ENCODE peak calls at places on chromosomes 7 and 10, in ten cellular contexts. U is PC-3, P is Karpas-422, V is kidney, G is GM23248, F is IMR-90, E is colonic mucosa, R is fibroblast of lung, Y is astrocyte, Q is MM.1S. M is an unnamed sample. For H3K9me3, the result is how much of the 10 kb centered on the place peaks cover.

GRCh38 chr10:126166797-126167196 is 221.5 kb downstream of the ADAM12 start:
- DNase-seq in U (no peak), P (no peak), V (no peak), G (no peak), F (no peak), E (no peak), R (no peak), Y (no peak), Q (no peak), M (no peak)

GRCh38 chr7:158460665-158461064 is 127.0 kb downstream of the PTPRN2 start:
- DNase-seq in U (no peak), P (no peak), V (no peak), G (no peak), F (no peak), E (no peak), R (no peak), Y (no peak), Q (no peak), M (no peak)

GRCh38 chr10:75035975-75036708 is 75.3 kb upstream of the SAMD8 start:
- DNase-seq in U (peak), P (peak), V (no peak), G (peak), F (peak), E (no peak), R (peak), Y (peak), Q (no peak), M (peak)

GRCh38 chr10:103397191-103397825 is 882 bp downstream of the PDCD11 start:
- DNase-seq in U (no peak), P (peak), V (no peak), G (peak), F (no peak), E (no peak), R (no peak), Y (no peak), Q (no peak), M (peak)

GRCh38 chr7:110386914-110387313 is 704.0 kb upstream of the LRRN3 start:
- DNase-seq in U (peak), P (no peak), V (no peak), G (peak), F (peak), E (no peak), R (peak), Y (peak), Q (no peak), M (peak)

GRCh38 chr7:92880212-92881090 is 44.1 kb upstream of the CDK6 start:
- DNase-seq in U (peak), P (peak), V (peak), G (no peak), F (no peak), E (peak), R (peak), Y (no peak), Q (peak), M (peak)

GRCh38 chr7:137454169-137455166 is 110.9 kb upstream of the PTN start:
- DNase-seq in U (peak), P (peak), V (no peak), G (peak), F (peak), E (peak), R (peak), Y (peak), Q (peak), M (peak)

GRCh38 chr7:33882040-33882800 is 23.1 kb upstream of the BMPER start:
- DNase-seq in U (no peak), P (no peak), V (no peak), G (peak), F (no peak), E (peak), R (peak), Y (peak), Q (no peak), M (no peak)

GRCh38 chr10:79898597-79899325 is 50.1 kb downstream of the SFTPD start:
- DNase-seq in U (no peak), P (no peak), V (no peak), G (peak), F (no peak), E (no peak), R (no peak), Y (no peak), Q (no peak), M (peak)

GRCh38 chr10:33422779-33423520 is 88.5 kb upstream of the NRP1 start:
- DNase-seq in U (no peak), P (no peak), V (no peak), G (peak), F (no peak), E (no peak), R (peak), Y (no peak), Q (no peak), M (no peak)

GRCh38 chr10:42488416-42488815 is 150.0 kb downstream of the ZNF33B start:
- DNase-seq in U (no peak), P (no peak), V (no peak), G (peak), F (peak), E (no peak), R (peak), Y (no peak), Q (no peak), M (peak)

GRCh38 chr10:31359979-31360378 is 41.0 kb downstream of the ZEB1 start:
- DNase-seq in U (peak), P (no peak), V (no peak), G (peak), F (no peak), E (no peak), R (peak), Y (peak), Q (no peak), M (peak)

GRCh38 chr7:1050956-1051690 is 6.8 kb downstream of the GPR146 start:
- DNase-seq in U (no peak), P (no peak), V (peak), G (no peak), F (no peak), E (no peak), R (no peak), Y (no peak), Q (no peak), M (no peak)

GRCh38 chr10:119595715-119596515 is 849 bp downstream of the TIAL1 start:
- DNase-seq in U (no peak), P (peak), V (peak), G (peak), F (peak), E (peak), R (peak), Y (peak), Q (peak), M (peak)

GRCh38 chr10:104037261-104037951 is 48.3 kb downstream of the COL17A1 start:
- DNase-seq in U (no peak), P (no peak), V (no peak), G (no peak), F (no peak), E (no peak), R (no peak), Y (no peak), Q (no peak), M (no peak)

GRCh38 chr7:135771961-135772638 is 23.5 kb upstream of the FAM180A start:
- DNase-seq in U (peak), P (no peak), V (no peak), G (peak), F (peak), E (no peak), R (peak), Y (peak), Q (no peak), M (peak)

GRCh38 chr7:46215987-46216567 is 295.0 kb upstream of the IGFBP3 start:
- DNase-seq in U (no peak), P (no peak), V (no peak), G (no peak), F (no peak), E (no peak), R (no peak), Y (no peak), Q (no peak), M (no peak)

GRCh38 chr7:31373337-31374289 is 33.1 kb upstream of the NEUROD6 start:
- DNase-seq in U (peak), P (peak), V (no peak), G (peak), F (peak), E (peak), R (peak), Y (peak), Q (peak), M (peak)

GRCh38 chr7:28069788-28070187 is 110.8 kb downstream of the JAZF1 start:
- DNase-seq in U (no peak), P (no peak), V (no peak), G (peak), F (peak), E (peak), R (peak), Y (peak), Q (no peak), M (peak)

GRCh38 chr10:117933036-117933435 is 113.7 kb downstream of the RAB11FIP2 start:
- DNase-seq in U (peak), P (no peak), V (no peak), G (peak), F (peak), E (no peak), R (no peak), Y (no peak), Q (no peak), M (no peak)

GRCh38 chr7:69110450-69111050 is 487.7 kb upstream of the AUTS2 start:
- DNase-seq in U (no peak), P (no peak), V (no peak), G (no peak), F (no peak), E (no peak), R (no peak), Y (no peak), Q (no peak), M (no peak)

GRCh38 chr7:149209518-149210269 is 14.3 kb downstream of the ZNF282 start:
- DNase-seq in U (peak), P (peak), V (peak), G (peak), F (peak), E (peak), R (peak), Y (peak), Q (peak), M (peak)

GRCh38 chr10:71214641-71215160 is 2.3 kb downstream of the UNC5B start:
- DNase-seq in U (no peak), P (no peak), V (no peak), G (no peak), F (no peak), E (no peak), R (no peak), Y (no peak), Q (no peak), M (no peak)

GRCh38 chr7:30478349-30479228 is at the start of gene NOD1:
- DNase-seq in U (peak), P (peak), V (peak), G (peak), F (peak), E (peak), R (peak), Y (peak), Q (peak), M (peak)

GRCh38 chr10:287814-288213 is 152.6 kb downstream of the ZMYND11 start:
- DNase-seq in U (peak), P (no peak), V (no peak), G (peak), F (no peak), E (no peak), R (no peak), Y (no peak), Q (no peak), M (peak)

GRCh38 chr7:92051655-92052054 is 82.6 kb downstream of the CYP51A1 start:
- DNase-seq in U (no peak), P (no peak), V (no peak), G (no peak), F (no peak), E (no peak), R (no peak), Y (no peak), Q (no peak), M (no peak)

GRCh38 chr10:43689618-43689954 is 40.9 kb upstream of the ZNF32 start:
- DNase-seq in U (peak), P (no peak), V (peak), G (peak), F (no peak), E (peak), R (peak), Y (peak), Q (no peak), M (no peak)

GRCh38 chr7:37770813-37771212 is 77.6 kb upstream of the NME8 start:
- DNase-seq in U (no peak), P (no peak), V (no peak), G (no peak), F (no peak), E (no peak), R (no peak), Y (no peak), Q (no peak), M (no peak)

GRCh38 chr10:91287912-91288311 is 67.4 kb downstream of the PCGF5 start:
- DNase-seq in U (no peak), P (no peak), V (no peak), G (no peak), F (no peak), E (no peak), R (no peak), Y (no peak), Q (no peak), M (no peak)

GRCh38 chr7:45699726-45700390 is 125.7 kb downstream of the ADCY1 start:
- DNase-seq in U (no peak), P (no peak), V (no peak), G (no peak), F (no peak), E (peak), R (no peak), Y (no peak), Q (no peak), M (no peak)

GRCh38 chr7:2959828-2960599 is 83.7 kb downstream of the CARD11 start:
- DNase-seq in U (no peak), P (no peak), V (no peak), G (no peak), F (no peak), E (no peak), R (no peak), Y (no peak), Q (no peak), M (no peak)

GRCh38 chr7:72187179-72187578 is 225.0 kb downstream of the CALN1 start:
- DNase-seq in U (no peak), P (no peak), V (no peak), G (no peak), F (no peak), E (no peak), R (no peak), Y (no peak), Q (no peak), M (no peak)

GRCh38 chr10:5458425-5458824 is 40.9 kb downstream of the CALML5 start:
- DNase-seq in U (no peak), P (no peak), V (no peak), G (no peak), F (no peak), E (no peak), R (no peak), Y (no peak), Q (no peak), M (no peak)

GRCh38 chr10:100009283-100009792 is 409 bp downstream of the DNMBP start:
- DNase-seq in U (no peak), P (peak), V (no peak), G (peak), F (no peak), E (peak), R (peak), Y (no peak), Q (peak), M (peak)

GRCh38 chr7:131557521-131558385 is 1.3 kb upstream of the PODXL start:
- DNase-seq in U (peak), P (no peak), V (peak), G (peak), F (no peak), E (peak), R (no peak), Y (no peak), Q (no peak), M (peak)

GRCh38 chr7:1691601-1692499 is 21.8 kb downstream of the ELFN1 start:
- DNase-seq in U (peak), P (no peak), V (peak), G (no peak), F (no peak), E (no peak), R (no peak), Y (peak), Q (no peak), M (no peak)

DNA sequence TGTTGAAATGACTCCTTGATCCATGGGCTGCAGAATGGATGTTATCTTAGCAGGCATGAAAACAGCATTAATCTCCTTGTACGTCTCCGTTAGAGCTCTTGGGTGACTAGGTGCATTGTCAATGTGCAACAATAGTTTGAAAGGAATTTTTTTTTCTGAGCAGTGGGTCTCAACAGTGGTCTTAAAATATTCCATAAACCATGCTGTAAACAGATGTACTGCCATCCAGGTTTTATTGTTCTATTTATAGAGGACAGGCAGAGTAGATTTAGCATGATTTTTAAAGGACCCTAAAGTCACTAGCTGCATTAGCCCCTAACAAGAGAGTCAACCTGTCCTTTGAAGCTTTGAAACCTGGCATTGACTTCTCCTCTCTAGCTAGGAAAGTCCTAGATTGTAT is 64.0 kb downstream of the NRF1 start:
- DNase-seq in U (no peak), P (no peak), V (no peak), G (no peak), F (no peak), E (no peak), R (no peak), Y (no peak), Q (no peak), M (no peak)
- H3K9me3 ChIP-seq in U (under half), P (under half), V (under half), G (under half), F (under half), E (under half), R (under half), Y (under half), Q (under half), M (under half)

GRCh38 chr7:143382791-143383641 is 1.9 kb downstream of the ZYX start:
- DNase-seq in U (no peak), P (no peak), V (peak), G (no peak), F (no peak), E (no peak), R (no peak), Y (no peak), Q (no peak), M (no peak)
- H3K9ac ChIP-seq in U (peak), P (no peak), V (peak), G (peak), F (peak), E (peak), R (peak), Y (peak), Q (no peak), M (peak)

DNA sequence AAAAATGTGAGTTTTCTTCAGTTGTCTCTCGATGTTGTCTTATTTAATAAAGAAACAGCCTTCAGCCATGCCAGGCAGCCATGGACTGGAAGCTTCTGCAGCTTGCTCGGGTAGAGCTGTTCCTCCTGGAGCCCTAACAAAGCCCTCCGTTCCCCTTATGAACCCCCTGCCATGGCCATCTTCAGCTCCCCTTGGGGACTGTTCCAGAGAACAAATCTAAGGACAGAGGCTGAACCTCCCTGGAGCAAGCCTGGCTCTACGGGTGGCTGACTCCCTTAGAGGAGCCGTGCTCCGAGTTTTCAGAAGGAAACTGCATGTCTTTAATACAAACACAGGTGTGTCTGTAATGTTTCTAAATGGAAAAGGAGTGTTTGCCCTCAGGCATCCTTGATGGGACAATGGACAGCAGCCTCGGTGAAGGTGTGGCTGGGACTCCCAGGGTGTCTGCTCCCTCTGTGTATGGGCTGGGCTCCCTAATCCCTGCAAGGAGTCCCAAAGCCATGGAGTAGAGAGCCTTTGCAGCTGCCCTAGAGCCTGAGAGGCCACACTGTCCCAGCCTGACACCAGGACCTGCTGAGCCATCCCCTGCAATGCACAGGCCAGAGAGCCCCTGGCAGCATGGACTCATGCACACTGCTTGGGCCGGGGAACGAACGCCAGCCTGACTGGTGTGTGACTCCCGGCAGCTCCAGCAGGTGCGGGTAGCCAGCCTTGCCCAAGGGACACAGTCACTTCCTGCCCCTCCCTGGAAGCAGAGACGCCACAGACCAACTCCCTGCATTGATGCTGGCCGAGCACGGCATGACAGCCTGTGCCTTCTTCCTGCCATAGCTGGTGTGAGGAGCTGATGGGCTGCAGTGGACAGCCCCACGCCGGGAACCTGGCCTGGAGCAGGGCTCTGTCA is 381.8 kb downstream of the TCERG1L start:
- DNase-seq in U (no peak), P (no peak), V (no peak), G (no peak), F (no peak), E (no peak), R (no peak), Y (no peak), Q (no peak), M (no peak)
- H3K9me3 ChIP-seq in U (under half), P (under half), V (under half), G (under half), F (half or more), E (under half), R (under half), Y (under half), Q (under half), M (under half)

DNA sequence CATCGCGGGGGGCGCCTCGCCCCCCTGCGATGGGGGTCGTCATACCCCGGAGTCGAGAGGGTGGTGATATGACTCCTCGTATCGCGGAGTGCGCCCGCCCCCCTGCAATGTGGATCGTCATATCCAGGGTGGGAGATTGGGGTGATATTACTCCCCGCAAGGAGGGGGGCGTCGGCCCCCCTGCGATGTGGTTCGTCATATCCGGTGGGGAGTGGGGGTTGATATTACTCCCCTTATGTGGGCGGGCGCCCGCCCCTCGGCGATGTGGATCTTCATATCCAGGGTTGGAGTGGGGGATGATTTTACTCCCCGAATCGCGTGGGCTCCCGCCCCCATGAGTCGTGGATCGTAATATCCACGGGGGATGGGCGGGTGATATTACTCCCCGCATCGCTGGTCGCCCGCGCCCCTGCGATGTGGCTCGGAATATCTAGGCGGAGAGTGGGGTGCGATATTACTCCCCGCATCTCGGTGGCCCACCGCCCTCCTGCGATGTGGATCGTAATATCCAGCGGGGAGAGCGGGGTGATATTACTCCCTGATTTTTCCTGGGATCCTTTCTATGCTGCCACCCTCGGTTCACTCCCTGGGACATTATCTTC is 36.9 kb downstream of the MEIG1 start:
- DNase-seq in U (no peak), P (no peak), V (no peak), G (no peak), F (no peak), E (no peak), R (no peak), Y (no peak), Q (no peak), M (peak)
- H3K9ac ChIP-seq in U (no peak), P (no peak), V (peak), G (no peak), F (peak), E (no peak), R (no peak), Y (peak), Q (no peak), M (no peak)

GRCh38 chr7:23852135-23852534 is 142.1 kb downstream of the STK31 start:
- DNase-seq in U (no peak), P (no peak), V (no peak), G (no peak), F (no peak), E (no peak), R (no peak), Y (peak), Q (no peak), M (peak)

GRCh38 chr7:23852988-23853387 is 143.0 kb downstream of the STK31 start:
- DNase-seq in U (no peak), P (no peak), V (no peak), G (no peak), F (no peak), E (no peak), R (no peak), Y (no peak), Q (no peak), M (no peak)
- H3K9me3 ChIP-seq in U (under half), P (under half), V (under half), G (under half), F (under half), E (under half), R (under half), Y (under half), Q (under half), M (under half)

M was measured in adipocyte.